ENCODE peak calls at places on chromosomes 7 and 10, in seven cellular contexts. Y is aorta, A is retinal pigment epithelial cell, U is kidney epithelial cell, C is T-helper 1 cell, D is adipocyte, W is GM20000. X is an unnamed sample.

GRCh38 chr7:92766461-92767003 is 69.8 kb downstream of the CDK6 start:
- DNase-seq in Y (no peak), A (no peak), U (no peak), C (no peak), D (no peak), W (no peak), X (no peak)

GRCh38 chr10:84135836-84136235 is 3.5 kb upstream of the GHITM start:
- DNase-seq in Y (no peak), A (no peak), U (no peak), C (no peak), D (no peak), W (no peak), X (no peak)

GRCh38 chr7:106071999-106072714 is 40.0 kb downstream of the SYPL1 start:
- DNase-seq in Y (no peak), A (no peak), U (no peak), C (no peak), D (no peak), W (no peak), X (no peak)

GRCh38 chr10:68239069-68239468 is 7.2 kb upstream of the ATOH7 start:
- DNase-seq in Y (no peak), A (no peak), U (no peak), C (no peak), D (no peak), W (no peak), X (no peak)

GRCh38 chr7:19920705-19921104 is 147.3 kb upstream of the TMEM196 start:
- DNase-seq in Y (no peak), A (no peak), U (no peak), C (no peak), D (no peak), W (no peak), X (no peak)

GRCh38 chr10:22810643-22811254 is 96.4 kb upstream of the PIP4K2A start:
- DNase-seq in Y (no peak), A (no peak), U (no peak), C (no peak), D (no peak), W (no peak), X (peak; percentile 85)

GRCh38 chr10:91137011-91137643 is 83.3 kb upstream of the PCGF5 start:
- DNase-seq in Y (no peak), A (no peak), U (no peak), C (no peak), D (no peak), W (no peak), X (no peak)

GRCh38 chr10:109343293-109343692 is 580.0 kb downstream of the XPNPEP1 start:
- DNase-seq in Y (no peak), A (no peak), U (peak; percentile 84), C (no peak), D (no peak), W (no peak), X (no peak)

GRCh38 chr10:26367771-26368170 is 70.4 kb upstream of the APBB1IP start:
- DNase-seq in Y (no peak), A (peak; percentile 30), U (peak; percentile 31), C (peak; percentile 19), D (peak; percentile 10), W (peak; percentile 26), X (peak; percentile 78)

GRCh38 chr7:50362712-50363282 is 58.3 kb downstream of the IKZF1 start:
- DNase-seq in Y (no peak), A (no peak), U (no peak), C (no peak), D (no peak), W (no peak), X (no peak)

X was measured in neural progenitor cell.